ENCODE peak calls at places on chromosome 4, in eight cellular contexts. One of them, this sample, is unnamed.
A peak's percentile ranks its signal among the peaks of the same experiment; 100 is the strongest.

GRCh38 chr4:130524057-130524456 is 1428.1 kb downstream of the C4orf33 start:
- DNase-seq in IMR-90: no peak
- DNase-seq in tibial nerve: no peak
- DNase-seq in spleen: no peak
- DNase-seq in mammary epithelial cell: no peak
- DNase-seq in neuronal stem cell: no peak
- DNase-seq in neural progenitor cell: no peak
- DNase-seq in fibroblast of lung: no peak
- DNase-seq in this sample: no peak

GRCh38 chr4:110510955-110511544 is 35.1 kb downstream of the ENPEP start:
- DNase-seq in IMR-90: peak; percentile 67
- DNase-seq in tibial nerve: no peak
- DNase-seq in spleen: no peak
- DNase-seq in mammary epithelial cell: peak; percentile 45
- DNase-seq in neuronal stem cell: peak; percentile 58
- DNase-seq in neural progenitor cell: peak; percentile 68
- DNase-seq in fibroblast of lung: peak; percentile 47
- DNase-seq in this sample: peak; percentile 79

GRCh38 chr4:8765631-8766590 is 105.7 kb downstream of the HMX1 start:
- DNase-seq in IMR-90: no peak
- DNase-seq in tibial nerve: no peak
- DNase-seq in spleen: peak; percentile 59
- DNase-seq in mammary epithelial cell: no peak
- DNase-seq in neuronal stem cell: no peak
- DNase-seq in neural progenitor cell: no peak
- DNase-seq in fibroblast of lung: no peak
- DNase-seq in this sample: no peak

GRCh38 chr4:48033825-48034413 is 17.3 kb downstream of the NIPAL1 start:
- DNase-seq in IMR-90: peak; percentile 3
- DNase-seq in tibial nerve: peak; percentile 27
- DNase-seq in spleen: no peak
- DNase-seq in mammary epithelial cell: peak; percentile 34
- DNase-seq in neuronal stem cell: no peak
- DNase-seq in neural progenitor cell: peak; percentile 17
- DNase-seq in fibroblast of lung: peak; percentile 7
- DNase-seq in this sample: peak; percentile 62

GRCh38 chr4:60656171-60656570 is 544.0 kb upstream of the ADGRL3 start:
- DNase-seq in IMR-90: peak; percentile 13
- DNase-seq in tibial nerve: no peak
- DNase-seq in spleen: no peak
- DNase-seq in mammary epithelial cell: no peak
- DNase-seq in neuronal stem cell: no peak
- DNase-seq in neural progenitor cell: no peak
- DNase-seq in fibroblast of lung: no peak
- DNase-seq in this sample: no peak

GRCh38 chr4:27986476-27986875 is 1125.8 kb downstream of the STIM2 start:
- DNase-seq in IMR-90: no peak
- DNase-seq in tibial nerve: no peak
- DNase-seq in spleen: no peak
- DNase-seq in mammary epithelial cell: no peak
- DNase-seq in neuronal stem cell: no peak
- DNase-seq in neural progenitor cell: no peak
- DNase-seq in fibroblast of lung: no peak
- DNase-seq in this sample: no peak

GRCh38 chr4:14294611-14295010 is 667.1 kb upstream of the BOD1L1 start:
- DNase-seq in IMR-90: peak; percentile 23
- DNase-seq in tibial nerve: no peak
- DNase-seq in spleen: no peak
- DNase-seq in mammary epithelial cell: no peak
- DNase-seq in neuronal stem cell: no peak
- DNase-seq in neural progenitor cell: no peak
- DNase-seq in fibroblast of lung: peak; percentile 40
- DNase-seq in this sample: no peak

GRCh38 chr4:123477804-123478209 is 81.2 kb downstream of the SPRY1 start:
- DNase-seq in IMR-90: peak; percentile 50
- DNase-seq in tibial nerve: peak; percentile 16
- DNase-seq in spleen: no peak
- DNase-seq in mammary epithelial cell: no peak
- DNase-seq in neuronal stem cell: no peak
- DNase-seq in neural progenitor cell: no peak
- DNase-seq in fibroblast of lung: peak; percentile 66
- DNase-seq in this sample: peak; percentile 56

GRCh38 chr4:87414806-87415205 is 7.6 kb upstream of the NUDT9 start:
- DNase-seq in IMR-90: no peak
- DNase-seq in tibial nerve: no peak
- DNase-seq in spleen: no peak
- DNase-seq in mammary epithelial cell: no peak
- DNase-seq in neuronal stem cell: no peak
- DNase-seq in neural progenitor cell: no peak
- DNase-seq in fibroblast of lung: no peak
- DNase-seq in this sample: no peak

GRCh38 chr4:185201983-185202962 is 1.5 kb downstream of the CFAP97 start:
- DNase-seq in IMR-90: peak; percentile 42
- DNase-seq in tibial nerve: no peak
- DNase-seq in spleen: no peak
- DNase-seq in mammary epithelial cell: no peak
- DNase-seq in neuronal stem cell: no peak
- DNase-seq in neural progenitor cell: peak; percentile 32
- DNase-seq in fibroblast of lung: peak; percentile 42
- DNase-seq in this sample: no peak

GRCh38 chr4:6196871-6197270 is 3.5 kb downstream of the JAKMIP1 start:
- DNase-seq in IMR-90: no peak
- DNase-seq in tibial nerve: no peak
- DNase-seq in spleen: peak; percentile 60
- DNase-seq in mammary epithelial cell: no peak
- DNase-seq in neuronal stem cell: no peak
- DNase-seq in neural progenitor cell: no peak
- DNase-seq in fibroblast of lung: no peak
- DNase-seq in this sample: no peak

GRCh38 chr4:27819261-27819660 is 958.6 kb downstream of the STIM2 start:
- DNase-seq in IMR-90: no peak
- DNase-seq in tibial nerve: no peak
- DNase-seq in spleen: no peak
- DNase-seq in mammary epithelial cell: no peak
- DNase-seq in neuronal stem cell: no peak
- DNase-seq in neural progenitor cell: no peak
- DNase-seq in fibroblast of lung: peak; percentile 28
- DNase-seq in this sample: no peak

GRCh38 chr4:1907848-1908525 is 36.8 kb downstream of the NSD2 start:
- DNase-seq in IMR-90: no peak
- DNase-seq in tibial nerve: no peak
- DNase-seq in spleen: no peak
- DNase-seq in mammary epithelial cell: peak; percentile 94
- DNase-seq in neuronal stem cell: no peak
- DNase-seq in neural progenitor cell: no peak
- DNase-seq in fibroblast of lung: no peak
- DNase-seq in this sample: no peak

GRCh38 chr4:174524242-174524641 is 2.0 kb upstream of the HPGD start:
- DNase-seq in IMR-90: no peak
- DNase-seq in tibial nerve: no peak
- DNase-seq in spleen: no peak
- DNase-seq in mammary epithelial cell: no peak
- DNase-seq in neuronal stem cell: no peak
- DNase-seq in neural progenitor cell: no peak
- DNase-seq in fibroblast of lung: no peak
- DNase-seq in this sample: peak; percentile 95

GRCh38 chr4:106444557-106444956 is 76.0 kb upstream of the GIMD1 start:
- DNase-seq in IMR-90: no peak
- DNase-seq in tibial nerve: no peak
- DNase-seq in spleen: no peak
- DNase-seq in mammary epithelial cell: peak; percentile 16
- DNase-seq in neuronal stem cell: no peak
- DNase-seq in neural progenitor cell: no peak
- DNase-seq in fibroblast of lung: peak; percentile 79
- DNase-seq in this sample: no peak

GRCh38 chr4:96380106-96380505 is 540.2 kb downstream of the PDHA2 start:
- DNase-seq in IMR-90: no peak
- DNase-seq in tibial nerve: no peak
- DNase-seq in spleen: no peak
- DNase-seq in mammary epithelial cell: no peak
- DNase-seq in neuronal stem cell: no peak
- DNase-seq in neural progenitor cell: no peak
- DNase-seq in fibroblast of lung: no peak
- DNase-seq in this sample: no peak

GRCh38 chr4:44704673-44705072 is 21.7 kb downstream of the GNPDA2 start:
- DNase-seq in IMR-90: no peak
- DNase-seq in tibial nerve: no peak
- DNase-seq in spleen: no peak
- DNase-seq in mammary epithelial cell: no peak
- DNase-seq in neuronal stem cell: no peak
- DNase-seq in neural progenitor cell: no peak
- DNase-seq in fibroblast of lung: no peak
- DNase-seq in this sample: no peak

GRCh38 chr4:82517043-82517442 is 44.7 kb downstream of the TMEM150C start:
- DNase-seq in IMR-90: peak; percentile 61
- DNase-seq in tibial nerve: no peak
- DNase-seq in spleen: no peak
- DNase-seq in mammary epithelial cell: no peak
- DNase-seq in neuronal stem cell: no peak
- DNase-seq in neural progenitor cell: no peak
- DNase-seq in fibroblast of lung: peak; percentile 73
- DNase-seq in this sample: no peak
- H3K27ac ChIP-seq in IMR-90: no peak overlapping the region
- H3K27ac ChIP-seq in tibial nerve: no peak overlapping the region
- H3K27ac ChIP-seq in spleen: peak overlapping the region; percentile 44
- H3K27ac ChIP-seq in mammary epithelial cell: no peak overlapping the region
- H3K27ac ChIP-seq in neuronal stem cell: no peak overlapping the region
- H3K27ac ChIP-seq in neural progenitor cell: no peak overlapping the region
- H3K27ac ChIP-seq in fibroblast of lung: no peak overlapping the region
- H3K27ac ChIP-seq in this sample: no peak overlapping the region

GRCh38 chr4:41880022-41880837 is 55.0 kb upstream of the TMEM33 start:
- DNase-seq in IMR-90: no peak
- DNase-seq in tibial nerve: no peak
- DNase-seq in spleen: peak; percentile 58
- DNase-seq in mammary epithelial cell: no peak
- DNase-seq in neuronal stem cell: no peak
- DNase-seq in neural progenitor cell: peak; percentile 39
- DNase-seq in fibroblast of lung: no peak
- DNase-seq in this sample: no peak

GRCh38 chr4:41883988-41884737 is 51.1 kb upstream of the TMEM33 start:
- DNase-seq in IMR-90: no peak
- DNase-seq in tibial nerve: no peak
- DNase-seq in spleen: no peak
- DNase-seq in mammary epithelial cell: no peak
- DNase-seq in neuronal stem cell: no peak
- DNase-seq in neural progenitor cell: no peak
- DNase-seq in fibroblast of lung: no peak
- DNase-seq in this sample: no peak

GRCh38 chr4:41882622-41883347 is 52.4 kb upstream of the TMEM33 start:
- DNase-seq in IMR-90: peak; percentile 23
- DNase-seq in tibial nerve: peak; percentile 21
- DNase-seq in spleen: peak; percentile 89
- DNase-seq in mammary epithelial cell: peak; percentile 21
- DNase-seq in neuronal stem cell: no peak
- DNase-seq in neural progenitor cell: peak; percentile 72
- DNase-seq in fibroblast of lung: peak; percentile 19
- DNase-seq in this sample: peak; percentile 30

GRCh38 chr4:41880840-41881831 is 54.1 kb upstream of the TMEM33 start:
- DNase-seq in IMR-90: no peak
- DNase-seq in tibial nerve: no peak
- DNase-seq in spleen: peak; percentile 69
- DNase-seq in mammary epithelial cell: no peak
- DNase-seq in neuronal stem cell: no peak
- DNase-seq in neural progenitor cell: peak; percentile 70
- DNase-seq in fibroblast of lung: no peak
- DNase-seq in this sample: no peak

GRCh38 chr4:41881931-41882621 is 53.2 kb upstream of the TMEM33 start:
- DNase-seq in IMR-90: no peak
- DNase-seq in tibial nerve: no peak
- DNase-seq in spleen: peak; percentile 76
- DNase-seq in mammary epithelial cell: no peak
- DNase-seq in neuronal stem cell: no peak
- DNase-seq in neural progenitor cell: peak; percentile 52
- DNase-seq in fibroblast of lung: no peak
- DNase-seq in this sample: no peak
- H3K4me3 ChIP-seq in IMR-90: no peak overlapping the region
- H3K4me3 ChIP-seq in tibial nerve: peak overlapping the region; percentile 36
- H3K4me3 ChIP-seq in spleen: peak overlapping the region; percentile 64
- H3K4me3 ChIP-seq in mammary epithelial cell: no peak overlapping the region
- H3K4me3 ChIP-seq in neuronal stem cell: peak overlapping the region; percentile 68
- H3K4me3 ChIP-seq in neural progenitor cell: peak overlapping the region; percentile 48
- H3K4me3 ChIP-seq in fibroblast of lung: no peak overlapping the region
- H3K4me3 ChIP-seq in this sample: no peak overlapping the region

DNA sequence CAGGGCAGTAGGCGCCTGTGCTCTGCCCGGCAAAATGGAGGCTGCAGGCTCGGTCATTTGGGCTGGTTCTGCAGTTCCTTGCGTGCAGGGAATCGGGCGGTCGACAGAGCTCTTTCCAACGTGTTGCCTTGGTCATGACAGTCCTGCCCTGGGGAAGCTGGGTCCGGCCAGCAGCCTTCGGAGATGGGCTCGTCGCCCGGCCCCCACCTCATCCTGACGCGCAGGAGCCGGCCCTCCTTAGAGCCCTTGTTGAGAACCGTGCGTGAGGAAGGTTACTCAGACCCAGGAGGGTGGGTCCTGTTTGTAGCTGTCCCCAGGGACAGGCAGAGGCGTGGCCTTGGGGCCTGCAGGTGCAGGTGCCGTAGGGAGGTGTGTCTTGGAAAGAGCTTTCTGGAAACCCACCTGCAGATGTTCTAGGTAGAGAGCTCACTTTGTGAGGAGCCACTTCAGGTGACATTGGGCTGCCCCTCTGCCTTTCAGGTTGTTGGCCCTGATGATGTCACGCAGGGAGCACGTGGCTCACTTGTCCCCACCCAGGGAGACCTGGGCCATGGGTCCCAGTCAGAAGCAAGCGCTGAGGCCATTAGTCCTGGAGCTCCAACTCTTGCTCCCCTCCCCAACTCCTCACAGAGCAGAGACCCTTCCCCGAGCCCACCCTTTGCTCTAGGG is 15.2 kb upstream of the HGFAC start:
- DNase-seq in IMR-90: no peak
- DNase-seq in tibial nerve: no peak
- DNase-seq in spleen: no peak
- DNase-seq in mammary epithelial cell: no peak
- DNase-seq in neuronal stem cell: no peak
- DNase-seq in neural progenitor cell: no peak
- DNase-seq in fibroblast of lung: no peak
- DNase-seq in this sample: no peak
- H3K4me1 ChIP-seq in IMR-90: no peaks in the 10 kb centered on the region
- H3K4me1 ChIP-seq in tibial nerve: no peaks in the 10 kb centered on the region
- H3K4me1 ChIP-seq in spleen: no peaks in the 10 kb centered on the region
- H3K4me1 ChIP-seq in mammary epithelial cell: no peaks in the 10 kb centered on the region
- H3K4me1 ChIP-seq in neuronal stem cell: peaks cover 6% of the 10 kb centered on the region
- H3K4me1 ChIP-seq in neural progenitor cell: no peaks in the 10 kb centered on the region
- H3K4me1 ChIP-seq in fibroblast of lung: no peaks in the 10 kb centered on the region
- H3K4me1 ChIP-seq in this sample: no peaks in the 10 kb centered on the region

DNA sequence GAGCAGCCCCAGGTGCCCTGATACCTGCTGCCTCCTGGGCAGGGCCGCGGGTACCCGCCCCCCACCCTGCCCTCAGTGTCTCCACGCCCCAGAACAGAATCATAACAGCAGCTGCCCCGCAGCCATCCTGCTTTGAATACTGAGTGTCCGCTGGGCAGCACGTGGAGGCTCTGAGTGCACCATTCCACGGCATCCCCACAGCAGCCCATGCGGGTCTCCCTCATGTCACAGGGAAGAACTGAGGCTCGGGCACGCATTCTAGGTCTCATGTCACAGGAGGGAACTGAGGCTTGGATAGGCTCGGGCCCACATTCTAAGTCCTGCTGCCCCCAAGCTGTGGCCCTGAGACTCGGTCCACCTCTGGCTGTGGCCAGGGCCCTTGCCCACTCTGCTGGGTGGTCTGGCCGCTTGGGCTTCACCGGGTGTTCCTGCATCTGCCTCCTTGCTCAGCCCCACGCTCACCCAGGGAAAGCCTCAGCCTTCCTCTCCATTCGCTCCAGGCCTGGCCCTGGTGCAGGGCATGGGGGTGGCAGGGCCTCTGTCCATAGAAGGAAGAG is 221.6 kb upstream of the PSAPL1 start:
- DNase-seq in IMR-90: no peak
- DNase-seq in tibial nerve: no peak
- DNase-seq in spleen: peak; percentile 54
- DNase-seq in mammary epithelial cell: no peak
- DNase-seq in neuronal stem cell: no peak
- DNase-seq in neural progenitor cell: no peak
- DNase-seq in fibroblast of lung: no peak
- DNase-seq in this sample: no peak
- H3K27ac ChIP-seq in IMR-90: no peak overlapping the region
- H3K27ac ChIP-seq in tibial nerve: no peak overlapping the region
- H3K27ac ChIP-seq in spleen: no peak overlapping the region
- H3K27ac ChIP-seq in mammary epithelial cell: no peak overlapping the region
- H3K27ac ChIP-seq in neuronal stem cell: no peak overlapping the region
- H3K27ac ChIP-seq in neural progenitor cell: no peak overlapping the region
- H3K27ac ChIP-seq in fibroblast of lung: no peak overlapping the region
- H3K27ac ChIP-seq in this sample: no peak overlapping the region